ENCODE peak calls at places on chromosomes 6 and 20, in six cellular contexts. X is activated CD4-positive, alpha-beta T cell treated with anti-CD3 and anti-CD28 coated beads, Interleukin-2, amount 50 U/mL, for 1 hour; D is PC-9; H is NCI-H510A; V is lung; S is neural crest cell. K is an unnamed sample.

GRCh38 chr6:144195671-144196070 is 45.4 kb downstream of the STX11 start:
- DNase-seq in X (no peak), D (peak; percentile 95), H (no peak), V (no peak), S (no peak), K (no peak)

GRCh38 chr6:154567695-154568220 is 57.3 kb upstream of the CNKSR3 start:
- DNase-seq in X (no peak), D (no peak), H (peak; percentile 98), V (no peak), S (no peak), K (no peak)

GRCh38 chr6:132673376-132674094 is 14.6 kb upstream of the TAAR1 start:
- DNase-seq in X (no peak), D (no peak), H (no peak), V (no peak), S (no peak), K (no peak)

GRCh38 chr6:90387826-90388225 is 91.2 kb upstream of the BACH2 start:
- DNase-seq in X (no peak), D (no peak), H (no peak), V (no peak), S (no peak), K (no peak)

GRCh38 chr6:168949876-168950499 is 303.7 kb downstream of the THBS2 start:
- DNase-seq in X (no peak), D (no peak), H (no peak), V (no peak), S (no peak), K (no peak)

GRCh38 chr20:53940883-53941546 is 129.4 kb downstream of the BCAS1 start:
- DNase-seq in X (no peak), D (no peak), H (no peak), V (no peak), S (peak; percentile 45), K (no peak)

GRCh38 chr6:50815436-50816114 is 3.1 kb upstream of the TFAP2B start:
- DNase-seq in X (no peak), D (no peak), H (no peak), V (no peak), S (no peak), K (no peak)

GRCh38 chr6:148064406-148065134 is 278.1 kb upstream of the SASH1 start:
- DNase-seq in X (no peak), D (no peak), H (no peak), V (no peak), S (no peak), K (no peak)

GRCh38 chr20:39822667-39823066 is 860.5 kb downstream of the DHX35 start:
- DNase-seq in X (no peak), D (no peak), H (no peak), V (no peak), S (no peak), K (no peak)

GRCh38 chr6:112014483-112014882 is 39.4 kb upstream of the CCN6 start:
- DNase-seq in X (no peak), D (no peak), H (no peak), V (no peak), S (no peak), K (no peak)

GRCh38 chr6:114080891-114081510 is 110.1 kb upstream of the HDAC2 start:
- DNase-seq in X (no peak), D (no peak), H (no peak), V (no peak), S (no peak), K (no peak)

GRCh38 chr6:26260791-26261484 is 104.1 kb upstream of the BTN3A2 start:
- DNase-seq in X (no peak), D (no peak), H (no peak), V (no peak), S (no peak), K (no peak)

GRCh38 chr6:27188885-27189418 is 58.5 kb upstream of the PRSS16 start:
- DNase-seq in X (peak; percentile 35), D (peak; percentile 66), H (peak; percentile 69), V (peak; percentile 58), S (peak; percentile 39), K (peak; percentile 64)

GRCh38 chr6:3309391-3310050 is 50.8 kb downstream of the PSMG4 start:
- DNase-seq in X (no peak), D (no peak), H (peak; percentile 84), V (no peak), S (no peak), K (no peak)

GRCh38 chr20:1979116-1979778 is 14.6 kb downstream of the PDYN start:
- DNase-seq in X (no peak), D (no peak), H (no peak), V (no peak), S (no peak), K (no peak)

GRCh38 chr6:127118505-127119360 is at the start of gene RSPO3:
- DNase-seq in X (no peak), D (peak; percentile 35), H (no peak), V (no peak), S (peak; percentile 24), K (no peak)

GRCh38 chr6:143999406-143999805 is 8.7 kb downstream of the PLAGL1 start:
- DNase-seq in X (no peak), D (peak; percentile 38), H (no peak), V (no peak), S (no peak), K (no peak)

GRCh38 chr6:95693108-95693507 is 115.8 kb downstream of the MANEA start:
- DNase-seq in X (no peak), D (no peak), H (no peak), V (no peak), S (peak; percentile 9), K (no peak)

GRCh38 chr6:154508573-154509375 is 1.7 kb downstream of the CNKSR3 start:
- DNase-seq in X (no peak), D (peak; percentile 87), H (no peak), V (no peak), S (no peak), K (no peak)

GRCh38 chr20:57224641-57225138 is 41.8 kb downstream of the BMP7 start:
- DNase-seq in X (no peak), D (no peak), H (no peak), V (no peak), S (no peak), K (no peak)

GRCh38 chr6:157570104-157570503 is 189.1 kb downstream of the ZDHHC14 start:
- DNase-seq in X (no peak), D (no peak), H (no peak), V (no peak), S (no peak), K (no peak)

GRCh38 chr6:3341467-3341866 is 82.7 kb downstream of the PSMG4 start:
- DNase-seq in X (no peak), D (no peak), H (no peak), V (no peak), S (no peak), K (no peak)

GRCh38 chr20:1402149-1402548 is 9.3 kb upstream of the FKBP1A start:
- DNase-seq in X (no peak), D (peak; percentile 55), H (no peak), V (no peak), S (no peak), K (no peak)